ENCODE peak calls at places on chromosome 17, in eight cellular contexts. J is NK-92 treated with Interleukin-12 subunit alpha and Interleukin-12 subunit beta, amount 100 ng/mL, for 24 hours; M is H1; Z is NCI-H1105; W is HT1080; G is stimulated activated CD4-positive, alpha-beta T cell treated with anti-CD3 and anti-CD28 coated beads, Interleukin-2, amount 100 ng/mL, for 48 hours; Q is HFFc6; K is hippocampal formation. T is an unnamed sample.

GRCh38 chr17:560379-560935 is 154.2 kb downstream of the VPS53 start:
- DNase-seq in J (no peak), M (no peak), Z (no peak), W (peak), G (no peak), Q (peak), K (no peak), T (no peak)

GRCh38 chr17:10048951-10049350 is 143.9 kb upstream of the RCVRN start:
- DNase-seq in J (no peak), M (no peak), Z (no peak), W (no peak), G (no peak), Q (no peak), K (peak), T (no peak)

GRCh38 chr17:50579399-50579798 is 18.9 kb downstream of the CACNA1G start:
- DNase-seq in J (no peak), M (no peak), Z (no peak), W (no peak), G (no peak), Q (no peak), K (no peak), T (no peak)

GRCh38 chr17:57928898-57929297 is 26.3 kb downstream of the CUEDC1 start:
- DNase-seq in J (no peak), M (no peak), Z (no peak), W (no peak), G (no peak), Q (no peak), K (peak), T (no peak)

GRCh38 chr17:27533874-27534815 is 77.9 kb downstream of the KSR1 start:
- DNase-seq in J (no peak), M (no peak), Z (no peak), W (peak), G (no peak), Q (peak), K (no peak), T (no peak)

GRCh38 chr17:82384730-82385429 is 13.3 kb downstream of the UTS2R start:
- DNase-seq in J (no peak), M (no peak), Z (peak), W (peak), G (no peak), Q (peak), K (no peak), T (peak)

GRCh38 chr17:82611140-82612058 is 36.8 kb downstream of the WDR45B start:
- DNase-seq in J (no peak), M (no peak), Z (peak), W (no peak), G (no peak), Q (no peak), K (no peak), T (peak)

GRCh38 chr17:64658931-64659330 is 3.2 kb downstream of the SMURF2 start:
- DNase-seq in J (no peak), M (no peak), Z (no peak), W (peak), G (no peak), Q (peak), K (no peak), T (no peak)

GRCh38 chr17:30074726-30075125 is 41.9 kb upstream of the NSRP1 start:
- DNase-seq in J (no peak), M (no peak), Z (no peak), W (no peak), G (no peak), Q (no peak), K (no peak), T (no peak)

GRCh38 chr17:48575066-48575582 is 3.0 kb downstream of the HOXB4 start:
- DNase-seq in J (no peak), M (no peak), Z (no peak), W (no peak), G (no peak), Q (no peak), K (no peak), T (no peak)

GRCh38 chr17:79997004-79997673 is 38.5 kb downstream of the TBC1D16 start:
- DNase-seq in J (peak), M (no peak), Z (no peak), W (no peak), G (peak), Q (no peak), K (no peak), T (no peak)

GRCh38 chr17:42508426-42509164 is 27.4 kb upstream of the NAGLU start:
- DNase-seq in J (no peak), M (no peak), Z (no peak), W (peak), G (no peak), Q (no peak), K (no peak), T (no peak)

GRCh38 chr17:21302711-21303425 is 18.4 kb downstream of the MAP2K3 start:
- DNase-seq in J (no peak), M (no peak), Z (no peak), W (no peak), G (no peak), Q (no peak), K (no peak), T (peak)

GRCh38 chr17:59842901-59843652 is 49.7 kb downstream of the TUBD1 start:
- DNase-seq in J (peak), M (no peak), Z (no peak), W (peak), G (peak), Q (peak), K (no peak), T (no peak)

GRCh38 chr17:27390540-27390939 is 65.7 kb upstream of the KSR1 start:
- DNase-seq in J (no peak), M (no peak), Z (no peak), W (no peak), G (no peak), Q (no peak), K (no peak), T (no peak)

GRCh38 chr17:30956764-30957374 is 14.0 kb upstream of the RNF135 start:
- DNase-seq in J (no peak), M (no peak), Z (no peak), W (no peak), G (no peak), Q (no peak), K (no peak), T (peak)